ENCODE peak calls at places on chromosomes 2 and 18, in seven cellular contexts. X is upper lobe of right lung, O is GM12878, A is A549, T is sigmoid colon, H is colonic mucosa, J is PC-9. I is an unnamed sample.

GRCh38 chr18:57942090-57942489 is 101.9 kb upstream of the NEDD4L start:
- DNase-seq in O (no peak), H (no peak), A (no peak), J (no peak), T (no peak), X (no peak), I (no peak)

GRCh38 chr2:241112592-241112991 is 10.5 kb upstream of the MTERF4 start:
- DNase-seq in J (no peak), H (no peak), A (no peak), T (peak; percentile 13), O (peak; percentile 82), X (no peak), I (no peak)

GRCh38 chr2:178641498-178641897 is 161.2 kb downstream of the PLEKHA3 start:
- DNase-seq in O (no peak), X (no peak), T (no peak), A (no peak), J (no peak), H (no peak), I (no peak)

GRCh38 chr18:44630118-44630517 is 50.6 kb upstream of the SETBP1 start:
- DNase-seq in H (no peak), A (no peak), X (no peak), O (no peak), J (no peak), T (no peak), I (no peak)

GRCh38 chr2:171347591-171348032 is 86.2 kb downstream of the METTL8 start:
- DNase-seq in H (no peak), A (peak; percentile 13), O (no peak), X (no peak), T (no peak), J (peak; percentile 93), I (no peak)

GRCh38 chr2:204004912-204005311 is 68.3 kb downstream of the ICOS start:
- DNase-seq in J (no peak), H (no peak), T (no peak), O (no peak), A (no peak), X (no peak), I (no peak)

GRCh38 chr2:162258686-162259085 is 15.4 kb upstream of the FAP start:
- DNase-seq in J (no peak), H (no peak), X (no peak), O (no peak), A (no peak), T (no peak), I (no peak)

GRCh38 chr2:201223089-201224073 is 37.0 kb upstream of the CASP8 start:
- DNase-seq in O (no peak), A (no peak), H (no peak), T (no peak), J (no peak), X (no peak), I (no peak)

GRCh38 chr2:151363709-151364108 is 6.3 kb downstream of the TNFAIP6 start:
- DNase-seq in O (peak; percentile 45), A (no peak), T (peak; percentile 70), H (no peak), X (no peak), J (no peak), I (no peak)

GRCh38 chr2:26144031-26144430 is 28.9 kb upstream of the GAREM2 start:
- DNase-seq in O (no peak), J (peak; percentile 62), T (no peak), H (peak; percentile 73), A (no peak), X (no peak), I (no peak)

GRCh38 chr18:55489034-55489741 is 98.8 kb downstream of the TCF4 start:
- DNase-seq in A (no peak), O (no peak), J (no peak), X (no peak), T (no peak), H (no peak), I (no peak)

GRCh38 chr2:235605306-235605998 is 111.6 kb downstream of the AGAP1 start:
- DNase-seq in O (no peak), H (peak; percentile 38), T (peak; percentile 94), X (no peak), J (no peak), A (peak; percentile 34), I (no peak)

GRCh38 chr2:88307817-88308216 is 137.7 kb downstream of the THNSL2 start:
- DNase-seq in J (no peak), X (no peak), H (no peak), T (no peak), A (peak; percentile 51), O (no peak), I (no peak)

DNA sequence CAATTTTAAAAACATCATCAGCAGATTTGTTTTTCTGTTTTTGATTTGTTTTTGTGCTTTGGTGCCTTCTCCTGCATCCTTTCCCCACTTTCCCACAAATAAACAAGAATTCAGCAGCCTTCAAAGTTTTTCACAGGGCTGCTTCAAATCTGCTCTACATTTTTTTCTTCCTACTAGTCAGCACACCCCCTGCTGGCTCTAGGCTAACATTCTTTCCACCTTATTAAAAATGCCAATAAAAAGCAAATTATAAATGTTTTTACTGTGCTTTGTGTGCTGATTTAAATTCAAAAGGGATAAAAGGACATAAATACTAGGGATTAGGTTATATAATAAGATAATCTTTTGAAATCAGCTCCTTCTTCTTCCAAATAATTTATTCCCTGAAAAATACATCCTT is 6.2 kb upstream of the CNTNAP5 start:
- DNase-seq in J (no peak), O (no peak), H (no peak), T (no peak), A (no peak), X (no peak), I (no peak)
- TF ChIP-seq CTCF in J (peak; percentile 38), O (no peak), H (no peak), T (no peak), A (no peak), X (no peak), I (no peak)

DNA sequence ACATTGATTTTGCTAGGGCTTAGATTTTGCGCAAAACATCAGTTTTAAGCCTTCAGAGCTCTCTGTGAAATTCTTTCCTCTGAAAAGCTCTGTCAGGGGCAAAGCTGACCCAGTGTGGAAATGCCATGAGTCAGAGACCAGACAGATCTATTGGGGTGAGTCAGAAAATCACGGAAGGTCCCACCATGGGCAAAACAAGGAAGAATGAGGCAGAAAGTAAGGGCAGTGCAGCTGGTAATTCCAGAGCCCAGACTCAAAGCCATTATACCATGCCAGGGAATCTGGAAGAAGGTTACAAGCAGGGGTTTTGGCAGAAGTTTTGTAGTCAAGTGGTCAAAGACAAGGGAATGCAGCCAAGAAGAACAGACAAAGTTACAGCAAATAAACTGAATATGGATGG is 256.6 kb upstream of the CTAGE1 start:
- DNase-seq in J (peak; percentile 57), X (no peak), O (no peak), T (no peak), H (no peak), A (peak; percentile 70), I (no peak)
- H3K27ac ChIP-seq in J (peak overlapping the region; percentile 31), X (no peak overlapping the region), O (no peak overlapping the region), T (no peak overlapping the region), H (no peak overlapping the region), A (peak overlapping the region; percentile 79), I (no peak overlapping the region)

GRCh38 chr2:239209806-239210205 is 191.0 kb downstream of the HDAC4 start:
- DNase-seq in J (no peak), H (no peak), A (no peak), O (no peak), X (no peak), T (peak; percentile 60), I (no peak)
- TF ChIP-seq CTCF in J (no peak), H (no peak), A (no peak), O (no peak), X (no peak), T (no peak), I (no peak)

GRCh38 chr2:47178359-47178758 is 23.3 kb upstream of the STPG4 start:
- DNase-seq in X (no peak), O (no peak), A (no peak), H (no peak), J (no peak), T (no peak), I (no peak)
- H3K27ac ChIP-seq in X (no peak overlapping the region), O (no peak overlapping the region), A (peak overlapping the region; percentile 99), H (no peak overlapping the region), J (no peak overlapping the region), T (no peak overlapping the region), I (no peak overlapping the region)

DNA sequence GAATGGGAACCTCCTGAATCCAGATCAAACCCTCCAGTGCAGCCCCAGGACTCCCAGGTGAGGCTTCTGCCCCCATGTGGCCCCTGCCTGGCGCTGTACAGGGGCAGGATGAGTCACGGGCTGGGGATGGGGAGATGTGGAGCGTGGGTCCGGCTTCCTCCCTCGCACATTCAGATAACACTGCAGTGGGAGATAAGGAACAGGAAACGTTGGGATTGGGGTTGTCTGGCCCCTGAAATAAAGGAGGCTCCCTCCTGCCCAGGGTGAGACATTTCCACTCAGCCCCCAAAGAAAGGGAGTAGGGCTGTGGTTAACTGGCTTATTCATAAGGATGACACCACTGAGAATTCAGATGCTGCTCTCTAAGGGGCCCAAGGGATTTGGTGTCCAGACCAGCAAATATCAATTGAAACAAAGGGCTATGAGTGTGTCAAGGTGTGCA is 30.7 kb downstream of the IGFBP5 start:
- DNase-seq in X (no peak), O (no peak), J (no peak), T (no peak), A (no peak), H (no peak), I (no peak)
- TF ChIP-seq CTCF in X (no peak), O (peak; percentile 30), J (no peak), T (no peak), A (no peak), H (no peak), I (no peak)

GRCh38 chr18:374735-375168 is 106.9 kb upstream of the THOC1 start:
- DNase-seq in X (no peak), O (no peak), T (peak; percentile 86), H (no peak), J (no peak), A (no peak), I (no peak)
- H3K27ac ChIP-seq in X (no peak overlapping the region), O (no peak overlapping the region), T (peak overlapping the region; percentile 59), H (no peak overlapping the region), J (no peak overlapping the region), A (no peak overlapping the region), I (peak overlapping the region; percentile 51)

GRCh38 chr18:12604445-12605007 is 53.4 kb downstream of the SPIRE1 start:
- DNase-seq in H (no peak), O (no peak), A (no peak), J (no peak), X (no peak), T (no peak), I (no peak)
- TF ChIP-seq CTCF in H (no peak), O (no peak), A (no peak), J (no peak), X (no peak), T (no peak), I (no peak)